ENCODE peak calls at places on chromosome 12, in five cellular contexts. Q is MV-4-11, L is GM12891, H is HepG2, G is substantia nigra. X is an unnamed sample.
A peak's percentile ranks its signal among the peaks of the same experiment; 100 is the strongest.

GRCh38 chr12:80353254-80353653 is 90.8 kb upstream of the PTPRQ start:
- DNase-seq in L (no peak), G (no peak), Q (no peak), H (peak; percentile 83), X (no peak)

GRCh38 chr12:53062977-53063707 is 13.3 kb downstream of the TNS2 start:
- DNase-seq in H (no peak), Q (no peak), L (no peak), G (no peak), X (no peak)

GRCh38 chr12:9906888-9907287 is 25.3 kb downstream of the CLEC2A start:
- DNase-seq in H (no peak), L (no peak), Q (peak; percentile 59), G (no peak), X (no peak)

GRCh38 chr12:65593206-65593833 is 231.0 kb upstream of the HMGA2 start:
- DNase-seq in Q (no peak), H (no peak), G (no peak), L (no peak), X (no peak)

GRCh38 chr12:92248977-92249376 is 103.3 kb upstream of the BTG1 start:
- DNase-seq in G (no peak), H (no peak), L (no peak), Q (no peak), X (no peak)

GRCh38 chr12:76085159-76085868 is 829 bp upstream of the NAP1L1 start:
- DNase-seq in Q (peak; percentile 71), G (no peak), H (no peak), L (no peak), X (no peak)

GRCh38 chr12:543114-543451 is 83.3 kb downstream of the B4GALNT3 start:
- DNase-seq in G (no peak), Q (no peak), L (no peak), H (no peak), X (no peak)

GRCh38 chr12:28025821-28026505 is 53.4 kb upstream of the PTHLH start:
- DNase-seq in Q (no peak), L (no peak), H (no peak), G (no peak), X (no peak)

X was measured in T1000.